ENCODE peak calls at places on chromosomes 1 and 21, in nine cellular contexts. G, M, X, W, Y, T, E, A and K are unnamed samples.

GRCh38 chr1:229027158-229027557 is 243.8 kb upstream of the RAB4A start:
- DNase-seq in G (no peak), W (no peak), M (no peak), E (peak; percentile 69), Y (no peak), A (no peak), X (no peak), T (no peak), K (no peak)

GRCh38 chr1:39317910-39318633 is 113.6 kb downstream of the MACF1 start:
- DNase-seq in Y (no peak), G (no peak), T (no peak), A (no peak), M (no peak), W (no peak), E (peak; percentile 65), X (no peak), K (no peak)

GRCh38 chr21:45993210-45994085 is 11.9 kb downstream of the COL6A1 start:
- DNase-seq in G (no peak), X (no peak), A (peak; percentile 38), Y (no peak), M (peak; percentile 6), W (no peak), T (no peak), E (peak; percentile 39), K (peak; percentile 25)

GRCh38 chr1:174692313-174692712 is 244.5 kb downstream of the GPR52 start:
- DNase-seq in G (no peak), W (peak; percentile 9), X (no peak), T (no peak), Y (no peak), A (no peak), M (no peak), E (no peak), K (no peak)

GRCh38 chr1:236311040-236311439 is 29.3 kb upstream of the ERO1B start:
- DNase-seq in A (no peak), E (no peak), G (no peak), T (no peak), X (no peak), Y (no peak), M (no peak), W (no peak), K (no peak)

GRCh38 chr1:99173900-99174299 is 90.4 kb upstream of the PLPPR4 start:
- DNase-seq in E (no peak), G (no peak), A (no peak), M (no peak), X (no peak), Y (no peak), W (no peak), T (no peak), K (no peak)

GRCh38 chr1:220121791-220122530 is 28.0 kb downstream of the IARS2 start:
- DNase-seq in E (no peak), T (no peak), Y (no peak), X (no peak), W (no peak), G (no peak), M (no peak), A (no peak), K (no peak)

GRCh38 chr1:1137256-1138045 is 21.6 kb upstream of the C1orf159 start:
- DNase-seq in X (peak; percentile 67), G (no peak), Y (peak; percentile 68), E (no peak), A (no peak), W (no peak), T (no peak), M (no peak), K (no peak)